ENCODE peak calls at places on chromosome 12, in seven cellular contexts. One of them, this sample, is unnamed.

GRCh38 chr12:95259368-95259767 is 41.8 kb downstream of the VEZT start:
- DNase-seq in activated T-cell treated with anti-CD3 and anti-CD28 coated beads, Interleukin-2, amount 50 U/mL, for 72 hours: no peak
- DNase-seq in left ventricle myocardium inferior: no peak
- DNase-seq in NCI-H774: no peak
- DNase-seq in NCI-H69: peak; percentile 26
- DNase-seq in posterior cingulate gyrus: no peak
- DNase-seq in stimulated activated CD4-positive, alpha-beta T cell treated with anti-CD3 and anti-CD28 coated beads, TNF-alpha, amount 100 ng/mL, for 24 hours: no peak
- DNase-seq in this sample: no peak

GRCh38 chr12:28708918-28709371 is 440.1 kb upstream of the FAR2 start:
- DNase-seq in activated T-cell treated with anti-CD3 and anti-CD28 coated beads, Interleukin-2, amount 50 U/mL, for 72 hours: no peak
- DNase-seq in posterior cingulate gyrus: no peak
- DNase-seq in NCI-H774: no peak
- DNase-seq in NCI-H69: no peak
- DNase-seq in stimulated activated CD4-positive, alpha-beta T cell treated with anti-CD3 and anti-CD28 coated beads, TNF-alpha, amount 100 ng/mL, for 24 hours: no peak
- DNase-seq in left ventricle myocardium inferior: no peak
- DNase-seq in this sample: no peak

GRCh38 chr12:40986031-40986430 is 202.1 kb upstream of the PDZRN4 start:
- DNase-seq in NCI-H774: no peak
- DNase-seq in NCI-H69: no peak
- DNase-seq in activated T-cell treated with anti-CD3 and anti-CD28 coated beads, Interleukin-2, amount 50 U/mL, for 72 hours: no peak
- DNase-seq in left ventricle myocardium inferior: no peak
- DNase-seq in stimulated activated CD4-positive, alpha-beta T cell treated with anti-CD3 and anti-CD28 coated beads, TNF-alpha, amount 100 ng/mL, for 24 hours: no peak
- DNase-seq in posterior cingulate gyrus: no peak
- DNase-seq in this sample: no peak

GRCh38 chr12:46659844-46660243 is 166.0 kb downstream of the SLC38A4 start:
- DNase-seq in NCI-H774: no peak
- DNase-seq in stimulated activated CD4-positive, alpha-beta T cell treated with anti-CD3 and anti-CD28 coated beads, TNF-alpha, amount 100 ng/mL, for 24 hours: no peak
- DNase-seq in posterior cingulate gyrus: no peak
- DNase-seq in activated T-cell treated with anti-CD3 and anti-CD28 coated beads, Interleukin-2, amount 50 U/mL, for 72 hours: no peak
- DNase-seq in NCI-H69: peak; percentile 75
- DNase-seq in left ventricle myocardium inferior: no peak
- DNase-seq in this sample: no peak

GRCh38 chr12:26032719-26033241 is 74.3 kb downstream of the RASSF8 start:
- DNase-seq in stimulated activated CD4-positive, alpha-beta T cell treated with anti-CD3 and anti-CD28 coated beads, TNF-alpha, amount 100 ng/mL, for 24 hours: no peak
- DNase-seq in posterior cingulate gyrus: no peak
- DNase-seq in activated T-cell treated with anti-CD3 and anti-CD28 coated beads, Interleukin-2, amount 50 U/mL, for 72 hours: no peak
- DNase-seq in left ventricle myocardium inferior: no peak
- DNase-seq in NCI-H69: peak; percentile 65
- DNase-seq in NCI-H774: peak; percentile 71
- DNase-seq in this sample: no peak

GRCh38 chr12:70002097-70002911 is 177.3 kb downstream of the MYRFL start:
- DNase-seq in NCI-H69: peak; percentile 55
- DNase-seq in stimulated activated CD4-positive, alpha-beta T cell treated with anti-CD3 and anti-CD28 coated beads, TNF-alpha, amount 100 ng/mL, for 24 hours: no peak
- DNase-seq in posterior cingulate gyrus: no peak
- DNase-seq in NCI-H774: no peak
- DNase-seq in left ventricle myocardium inferior: peak; percentile 40
- DNase-seq in activated T-cell treated with anti-CD3 and anti-CD28 coated beads, Interleukin-2, amount 50 U/mL, for 72 hours: no peak
- DNase-seq in this sample: no peak

GRCh38 chr12:102462803-102463499 is 17.4 kb downstream of the IGF1 start:
- DNase-seq in NCI-H69: no peak
- DNase-seq in posterior cingulate gyrus: no peak
- DNase-seq in left ventricle myocardium inferior: no peak
- DNase-seq in NCI-H774: no peak
- DNase-seq in activated T-cell treated with anti-CD3 and anti-CD28 coated beads, Interleukin-2, amount 50 U/mL, for 72 hours: no peak
- DNase-seq in stimulated activated CD4-positive, alpha-beta T cell treated with anti-CD3 and anti-CD28 coated beads, TNF-alpha, amount 100 ng/mL, for 24 hours: no peak
- DNase-seq in this sample: no peak

GRCh38 chr12:15044461-15044860 is 71.6 kb downstream of the PDE6H start:
- DNase-seq in NCI-H69: no peak
- DNase-seq in left ventricle myocardium inferior: no peak
- DNase-seq in posterior cingulate gyrus: no peak
- DNase-seq in NCI-H774: no peak
- DNase-seq in activated T-cell treated with anti-CD3 and anti-CD28 coated beads, Interleukin-2, amount 50 U/mL, for 72 hours: no peak
- DNase-seq in stimulated activated CD4-positive, alpha-beta T cell treated with anti-CD3 and anti-CD28 coated beads, TNF-alpha, amount 100 ng/mL, for 24 hours: no peak
- DNase-seq in this sample: no peak

GRCh38 chr12:45088608-45089007 is 37.7 kb upstream of the DBX2 start:
- DNase-seq in activated T-cell treated with anti-CD3 and anti-CD28 coated beads, Interleukin-2, amount 50 U/mL, for 72 hours: no peak
- DNase-seq in NCI-H69: no peak
- DNase-seq in left ventricle myocardium inferior: no peak
- DNase-seq in stimulated activated CD4-positive, alpha-beta T cell treated with anti-CD3 and anti-CD28 coated beads, TNF-alpha, amount 100 ng/mL, for 24 hours: no peak
- DNase-seq in posterior cingulate gyrus: no peak
- DNase-seq in NCI-H774: no peak
- DNase-seq in this sample: no peak

GRCh38 chr12:104877107-104877705 is 80.9 kb downstream of the SLC41A2 start:
- DNase-seq in NCI-H774: no peak
- DNase-seq in stimulated activated CD4-positive, alpha-beta T cell treated with anti-CD3 and anti-CD28 coated beads, TNF-alpha, amount 100 ng/mL, for 24 hours: peak; percentile 14
- DNase-seq in NCI-H69: no peak
- DNase-seq in activated T-cell treated with anti-CD3 and anti-CD28 coated beads, Interleukin-2, amount 50 U/mL, for 72 hours: peak; percentile 10
- DNase-seq in posterior cingulate gyrus: peak; percentile 26
- DNase-seq in left ventricle myocardium inferior: no peak
- DNase-seq in this sample: no peak

GRCh38 chr12:5901416-5901815 is 43.6 kb downstream of the ANO2 start:
- DNase-seq in NCI-H69: no peak
- DNase-seq in stimulated activated CD4-positive, alpha-beta T cell treated with anti-CD3 and anti-CD28 coated beads, TNF-alpha, amount 100 ng/mL, for 24 hours: no peak
- DNase-seq in NCI-H774: no peak
- DNase-seq in activated T-cell treated with anti-CD3 and anti-CD28 coated beads, Interleukin-2, amount 50 U/mL, for 72 hours: no peak
- DNase-seq in posterior cingulate gyrus: no peak
- DNase-seq in left ventricle myocardium inferior: no peak
- DNase-seq in this sample: no peak

GRCh38 chr12:57241556-57242310 is 9.3 kb downstream of the STAC3 start:
- DNase-seq in activated T-cell treated with anti-CD3 and anti-CD28 coated beads, Interleukin-2, amount 50 U/mL, for 72 hours: no peak
- DNase-seq in left ventricle myocardium inferior: no peak
- DNase-seq in NCI-H774: no peak
- DNase-seq in stimulated activated CD4-positive, alpha-beta T cell treated with anti-CD3 and anti-CD28 coated beads, TNF-alpha, amount 100 ng/mL, for 24 hours: no peak
- DNase-seq in NCI-H69: peak; percentile 77
- DNase-seq in posterior cingulate gyrus: no peak
- DNase-seq in this sample: no peak

GRCh38 chr12:114935658-114936057 is 251.7 kb upstream of the TBX3 start:
- DNase-seq in posterior cingulate gyrus: no peak
- DNase-seq in NCI-H69: peak; percentile 5
- DNase-seq in left ventricle myocardium inferior: no peak
- DNase-seq in NCI-H774: no peak
- DNase-seq in activated T-cell treated with anti-CD3 and anti-CD28 coated beads, Interleukin-2, amount 50 U/mL, for 72 hours: no peak
- DNase-seq in stimulated activated CD4-positive, alpha-beta T cell treated with anti-CD3 and anti-CD28 coated beads, TNF-alpha, amount 100 ng/mL, for 24 hours: no peak
- DNase-seq in this sample: no peak

GRCh38 chr12:68364893-68365725 is 32.9 kb upstream of the MDM1 start:
- DNase-seq in NCI-H774: peak; percentile 70
- DNase-seq in stimulated activated CD4-positive, alpha-beta T cell treated with anti-CD3 and anti-CD28 coated beads, TNF-alpha, amount 100 ng/mL, for 24 hours: peak; percentile 82
- DNase-seq in left ventricle myocardium inferior: peak; percentile 91
- DNase-seq in NCI-H69: peak; percentile 80
- DNase-seq in posterior cingulate gyrus: peak; percentile 28
- DNase-seq in activated T-cell treated with anti-CD3 and anti-CD28 coated beads, Interleukin-2, amount 50 U/mL, for 72 hours: peak; percentile 93
- DNase-seq in this sample: peak; percentile 55

GRCh38 chr12:80821513-80822000 is 104.8 kb downstream of the MYF5 start:
- DNase-seq in activated T-cell treated with anti-CD3 and anti-CD28 coated beads, Interleukin-2, amount 50 U/mL, for 72 hours: no peak
- DNase-seq in NCI-H774: no peak
- DNase-seq in posterior cingulate gyrus: no peak
- DNase-seq in left ventricle myocardium inferior: no peak
- DNase-seq in NCI-H69: peak; percentile 75
- DNase-seq in stimulated activated CD4-positive, alpha-beta T cell treated with anti-CD3 and anti-CD28 coated beads, TNF-alpha, amount 100 ng/mL, for 24 hours: no peak
- DNase-seq in this sample: no peak

This sample was measured in activated B cell treated with CpG ODN at 0.5 μM for 24 hours.